ENCODE peak calls at places on chromosomes 16 and 17, in eight cellular contexts. A, B, X, K, U, S, J and L are unnamed samples.

GRCh38 chr17:75240394-75241142 is 20.8 kb downstream of the GGA3 start:
- DNase-seq in A (no peak), B (peak; percentile 31), X (no peak), K (no peak), U (peak; percentile 49), S (peak; percentile 89), J (no peak), L (no peak)

GRCh38 chr16:67396159-67396774 is 3.0 kb upstream of the TPPP3 start:
- DNase-seq in A (peak; percentile 77), B (no peak), X (peak; percentile 84), K (peak; percentile 91), U (peak; percentile 58), S (peak; percentile 76), J (peak; percentile 58), L (no peak)

GRCh38 chr16:70737377-70738082 is 51.7 kb upstream of the MTSS2 start:
- DNase-seq in A (peak; percentile 87), B (no peak), X (peak; percentile 55), K (no peak), U (peak; percentile 98), S (no peak), J (no peak), L (peak; percentile 72)

GRCh38 chr16:77250395-77250794 is 51.2 kb downstream of the SYCE1L start:
- DNase-seq in A (peak; percentile 45), B (no peak), X (no peak), K (no peak), U (peak; percentile 47), S (no peak), J (no peak), L (no peak)

GRCh38 chr17:82835766-82836512 is 3.9 kb downstream of the ZNF750 start:
- DNase-seq in A (no peak), B (no peak), X (no peak), K (no peak), U (no peak), S (peak; percentile 63), J (no peak), L (no peak)

GRCh38 chr17:63329876-63330275 is 116.2 kb downstream of the CYB561 start:
- DNase-seq in A (no peak), B (no peak), X (no peak), K (no peak), U (no peak), S (no peak), J (no peak), L (no peak)

GRCh38 chr16:67879936-67880335 is 4.7 kb upstream of the NRN1L start:
- DNase-seq in A (no peak), B (no peak), X (no peak), K (no peak), U (no peak), S (no peak), J (no peak), L (no peak)

GRCh38 chr16:17939052-17939673 is 397.4 kb downstream of the NPIPA8 start:
- DNase-seq in A (no peak), B (no peak), X (no peak), K (no peak), U (no peak), S (no peak), J (no peak), L (no peak)

GRCh38 chr16:73225983-73226382 is 178.1 kb upstream of the ZFHX3 start:
- DNase-seq in A (peak; percentile 35), B (no peak), X (no peak), K (no peak), U (no peak), S (peak; percentile 36), J (no peak), L (no peak)

GRCh38 chr16:56013962-56014552 is 138.9 kb upstream of the CES5A start:
- DNase-seq in A (peak; percentile 43), B (peak; percentile 17), X (no peak), K (no peak), U (no peak), S (peak; percentile 66), J (no peak), L (no peak)

GRCh38 chr17:11272191-11272590 is 31.2 kb downstream of the SHISA6 start:
- DNase-seq in A (no peak), B (no peak), X (no peak), K (no peak), U (no peak), S (no peak), J (no peak), L (no peak)

GRCh38 chr17:66304304-66305174 is 2.1 kb downstream of the PRKCA start:
- DNase-seq in A (peak; percentile 55), B (peak; percentile 13), X (no peak), K (peak; percentile 27), U (peak; percentile 39), S (peak; percentile 47), J (no peak), L (no peak)

GRCh38 chr16:31435341-31436220 is 7.0 kb downstream of the ZNF843 start:
- DNase-seq in A (no peak), B (no peak), X (no peak), K (no peak), U (no peak), S (peak; percentile 52), J (no peak), L (no peak)

GRCh38 chr16:87582966-87583325 is 19.4 kb upstream of the JPH3 start:
- DNase-seq in A (no peak), B (no peak), X (no peak), K (no peak), U (no peak), S (no peak), J (no peak), L (no peak)

GRCh38 chr17:32445075-32445427 is 741 bp downstream of the PSMD11 start:
- DNase-seq in A (peak; percentile 75), B (peak; percentile 32), X (peak; percentile 28), K (no peak), U (peak; percentile 74), S (peak; percentile 67), J (peak; percentile 5), L (no peak)

GRCh38 chr17:20216853-20217252 is 207.7 kb downstream of the SPECC1 start:
- DNase-seq in A (no peak), B (no peak), X (no peak), K (no peak), U (no peak), S (no peak), J (no peak), L (no peak)

GRCh38 chr16:47016700-47017133 is 43.2 kb upstream of the DNAJA2 start:
- DNase-seq in A (no peak), B (no peak), X (no peak), K (no peak), U (no peak), S (no peak), J (no peak), L (peak; percentile 49)